ENCODE peak calls at places on chromosomes 1 and 21, in six cellular contexts. One of them, this sample, is unnamed.
A peak's percentile ranks its signal among the peaks of the same experiment; 100 is the strongest.

GRCh38 chr1:1109743-1110142 is 6.1 kb downstream of the C1orf159 start:
- DNase-seq in H4: no peak
- DNase-seq in amniotic epithelial cell: no peak
- DNase-seq in activated naive CD8-positive, alpha-beta T cell treated with anti-CD3 and anti-CD28 coated beads, Interleukin-2, amount 50 U/mL, for 24 hours: no peak
- DNase-seq in D341Med: no peak
- DNase-seq in stimulated activated CD8-positive, alpha-beta memory T cell treated with anti-CD3 and anti-CD28 coated beads, Interleukin-7, amount 100 ng/mL, for 4 hours: no peak
- DNase-seq in this sample: no peak

GRCh38 chr1:204127597-204128242 is 24.1 kb downstream of the ETNK2 start:
- DNase-seq in H4: peak; percentile 69
- DNase-seq in amniotic epithelial cell: peak; percentile 73
- DNase-seq in activated naive CD8-positive, alpha-beta T cell treated with anti-CD3 and anti-CD28 coated beads, Interleukin-2, amount 50 U/mL, for 24 hours: peak; percentile 22
- DNase-seq in D341Med: peak; percentile 91
- DNase-seq in stimulated activated CD8-positive, alpha-beta memory T cell treated with anti-CD3 and anti-CD28 coated beads, Interleukin-7, amount 100 ng/mL, for 4 hours: no peak
- DNase-seq in this sample: peak; percentile 86

GRCh38 chr1:76764638-76765572 is 102.4 kb upstream of the ST6GALNAC5 start:
- DNase-seq in H4: no peak
- DNase-seq in amniotic epithelial cell: no peak
- DNase-seq in activated naive CD8-positive, alpha-beta T cell treated with anti-CD3 and anti-CD28 coated beads, Interleukin-2, amount 50 U/mL, for 24 hours: no peak
- DNase-seq in D341Med: peak; percentile 81
- DNase-seq in stimulated activated CD8-positive, alpha-beta memory T cell treated with anti-CD3 and anti-CD28 coated beads, Interleukin-7, amount 100 ng/mL, for 4 hours: no peak
- DNase-seq in this sample: no peak

GRCh38 chr1:201354151-201354900 is 23.2 kb downstream of the TNNT2 start:
- DNase-seq in H4: no peak
- DNase-seq in amniotic epithelial cell: no peak
- DNase-seq in activated naive CD8-positive, alpha-beta T cell treated with anti-CD3 and anti-CD28 coated beads, Interleukin-2, amount 50 U/mL, for 24 hours: no peak
- DNase-seq in D341Med: no peak
- DNase-seq in stimulated activated CD8-positive, alpha-beta memory T cell treated with anti-CD3 and anti-CD28 coated beads, Interleukin-7, amount 100 ng/mL, for 4 hours: no peak
- DNase-seq in this sample: no peak

GRCh38 chr1:158564608-158565007 is 5.8 kb downstream of the OR6P1 start:
- DNase-seq in H4: no peak
- DNase-seq in amniotic epithelial cell: no peak
- DNase-seq in activated naive CD8-positive, alpha-beta T cell treated with anti-CD3 and anti-CD28 coated beads, Interleukin-2, amount 50 U/mL, for 24 hours: no peak
- DNase-seq in D341Med: no peak
- DNase-seq in stimulated activated CD8-positive, alpha-beta memory T cell treated with anti-CD3 and anti-CD28 coated beads, Interleukin-7, amount 100 ng/mL, for 4 hours: no peak
- DNase-seq in this sample: no peak

GRCh38 chr1:158149175-158149574 is 31.5 kb upstream of the CD1D start:
- DNase-seq in H4: no peak
- DNase-seq in amniotic epithelial cell: no peak
- DNase-seq in activated naive CD8-positive, alpha-beta T cell treated with anti-CD3 and anti-CD28 coated beads, Interleukin-2, amount 50 U/mL, for 24 hours: no peak
- DNase-seq in D341Med: peak; percentile 36
- DNase-seq in stimulated activated CD8-positive, alpha-beta memory T cell treated with anti-CD3 and anti-CD28 coated beads, Interleukin-7, amount 100 ng/mL, for 4 hours: no peak
- DNase-seq in this sample: no peak

GRCh38 chr1:63688302-63688701 is 85.5 kb upstream of the ROR1 start:
- DNase-seq in H4: no peak
- DNase-seq in amniotic epithelial cell: peak; percentile 88
- DNase-seq in activated naive CD8-positive, alpha-beta T cell treated with anti-CD3 and anti-CD28 coated beads, Interleukin-2, amount 50 U/mL, for 24 hours: no peak
- DNase-seq in D341Med: no peak
- DNase-seq in stimulated activated CD8-positive, alpha-beta memory T cell treated with anti-CD3 and anti-CD28 coated beads, Interleukin-7, amount 100 ng/mL, for 4 hours: no peak
- DNase-seq in this sample: no peak

GRCh38 chr1:185297986-185298385 is 19.1 kb downstream of the IVNS1ABP start:
- DNase-seq in H4: no peak
- DNase-seq in amniotic epithelial cell: peak; percentile 54
- DNase-seq in activated naive CD8-positive, alpha-beta T cell treated with anti-CD3 and anti-CD28 coated beads, Interleukin-2, amount 50 U/mL, for 24 hours: no peak
- DNase-seq in D341Med: no peak
- DNase-seq in stimulated activated CD8-positive, alpha-beta memory T cell treated with anti-CD3 and anti-CD28 coated beads, Interleukin-7, amount 100 ng/mL, for 4 hours: no peak
- DNase-seq in this sample: no peak

GRCh38 chr1:1399870-1400575 is 888 bp upstream of the CCNL2 start:
- DNase-seq in H4: no peak
- DNase-seq in amniotic epithelial cell: no peak
- DNase-seq in activated naive CD8-positive, alpha-beta T cell treated with anti-CD3 and anti-CD28 coated beads, Interleukin-2, amount 50 U/mL, for 24 hours: peak; percentile 35
- DNase-seq in D341Med: peak; percentile 31
- DNase-seq in stimulated activated CD8-positive, alpha-beta memory T cell treated with anti-CD3 and anti-CD28 coated beads, Interleukin-7, amount 100 ng/mL, for 4 hours: no peak
- DNase-seq in this sample: no peak

GRCh38 chr21:46119565-46120271 is 21.8 kb downstream of the COL6A2 start:
- DNase-seq in H4: no peak
- DNase-seq in amniotic epithelial cell: no peak
- DNase-seq in activated naive CD8-positive, alpha-beta T cell treated with anti-CD3 and anti-CD28 coated beads, Interleukin-2, amount 50 U/mL, for 24 hours: no peak
- DNase-seq in D341Med: peak; percentile 42
- DNase-seq in stimulated activated CD8-positive, alpha-beta memory T cell treated with anti-CD3 and anti-CD28 coated beads, Interleukin-7, amount 100 ng/mL, for 4 hours: no peak
- DNase-seq in this sample: no peak

GRCh38 chr1:58539553-58539952 is 7.0 kb downstream of the OMA1 start:
- DNase-seq in H4: no peak
- DNase-seq in amniotic epithelial cell: no peak
- DNase-seq in activated naive CD8-positive, alpha-beta T cell treated with anti-CD3 and anti-CD28 coated beads, Interleukin-2, amount 50 U/mL, for 24 hours: no peak
- DNase-seq in D341Med: no peak
- DNase-seq in stimulated activated CD8-positive, alpha-beta memory T cell treated with anti-CD3 and anti-CD28 coated beads, Interleukin-7, amount 100 ng/mL, for 4 hours: no peak
- DNase-seq in this sample: no peak

GRCh38 chr1:163538682-163539081 is 216.9 kb downstream of the NUF2 start:
- DNase-seq in H4: no peak
- DNase-seq in amniotic epithelial cell: no peak
- DNase-seq in activated naive CD8-positive, alpha-beta T cell treated with anti-CD3 and anti-CD28 coated beads, Interleukin-2, amount 50 U/mL, for 24 hours: no peak
- DNase-seq in D341Med: no peak
- DNase-seq in stimulated activated CD8-positive, alpha-beta memory T cell treated with anti-CD3 and anti-CD28 coated beads, Interleukin-7, amount 100 ng/mL, for 4 hours: no peak
- DNase-seq in this sample: peak; percentile 10

GRCh38 chr1:194755241-194755953 is 1569.0 kb upstream of the B3GALT2 start:
- DNase-seq in H4: no peak
- DNase-seq in amniotic epithelial cell: no peak
- DNase-seq in activated naive CD8-positive, alpha-beta T cell treated with anti-CD3 and anti-CD28 coated beads, Interleukin-2, amount 50 U/mL, for 24 hours: no peak
- DNase-seq in D341Med: no peak
- DNase-seq in stimulated activated CD8-positive, alpha-beta memory T cell treated with anti-CD3 and anti-CD28 coated beads, Interleukin-7, amount 100 ng/mL, for 4 hours: no peak
- DNase-seq in this sample: no peak

GRCh38 chr1:172135076-172135672 is 285.3 kb upstream of the C1orf105 start:
- DNase-seq in H4: no peak
- DNase-seq in amniotic epithelial cell: no peak
- DNase-seq in activated naive CD8-positive, alpha-beta T cell treated with anti-CD3 and anti-CD28 coated beads, Interleukin-2, amount 50 U/mL, for 24 hours: no peak
- DNase-seq in D341Med: no peak
- DNase-seq in stimulated activated CD8-positive, alpha-beta memory T cell treated with anti-CD3 and anti-CD28 coated beads, Interleukin-7, amount 100 ng/mL, for 4 hours: no peak
- DNase-seq in this sample: no peak

GRCh38 chr1:216903389-216903754 is 180.1 kb upstream of the ESRRG start:
- DNase-seq in H4: peak; percentile 8
- DNase-seq in amniotic epithelial cell: peak; percentile 66
- DNase-seq in activated naive CD8-positive, alpha-beta T cell treated with anti-CD3 and anti-CD28 coated beads, Interleukin-2, amount 50 U/mL, for 24 hours: no peak
- DNase-seq in D341Med: no peak
- DNase-seq in stimulated activated CD8-positive, alpha-beta memory T cell treated with anti-CD3 and anti-CD28 coated beads, Interleukin-7, amount 100 ng/mL, for 4 hours: no peak
- DNase-seq in this sample: peak; percentile 56

GRCh38 chr1:32263744-32264143 is 12.7 kb downstream of the LCK start:
- DNase-seq in H4: no peak
- DNase-seq in amniotic epithelial cell: no peak
- DNase-seq in activated naive CD8-positive, alpha-beta T cell treated with anti-CD3 and anti-CD28 coated beads, Interleukin-2, amount 50 U/mL, for 24 hours: no peak
- DNase-seq in D341Med: no peak
- DNase-seq in stimulated activated CD8-positive, alpha-beta memory T cell treated with anti-CD3 and anti-CD28 coated beads, Interleukin-7, amount 100 ng/mL, for 4 hours: no peak
- DNase-seq in this sample: no peak

GRCh38 chr1:207302618-207303408 is 18.7 kb upstream of the CD55 start:
- DNase-seq in H4: no peak
- DNase-seq in amniotic epithelial cell: peak; percentile 49
- DNase-seq in activated naive CD8-positive, alpha-beta T cell treated with anti-CD3 and anti-CD28 coated beads, Interleukin-2, amount 50 U/mL, for 24 hours: no peak
- DNase-seq in D341Med: no peak
- DNase-seq in stimulated activated CD8-positive, alpha-beta memory T cell treated with anti-CD3 and anti-CD28 coated beads, Interleukin-7, amount 100 ng/mL, for 4 hours: no peak
- DNase-seq in this sample: no peak

GRCh38 chr1:154955718-154956513 is at the start of gene PBXIP1:
- DNase-seq in H4: peak; percentile 80
- DNase-seq in amniotic epithelial cell: peak; percentile 85
- DNase-seq in activated naive CD8-positive, alpha-beta T cell treated with anti-CD3 and anti-CD28 coated beads, Interleukin-2, amount 50 U/mL, for 24 hours: peak; percentile 72
- DNase-seq in D341Med: peak; percentile 92
- DNase-seq in stimulated activated CD8-positive, alpha-beta memory T cell treated with anti-CD3 and anti-CD28 coated beads, Interleukin-7, amount 100 ng/mL, for 4 hours: peak; percentile 58
- DNase-seq in this sample: peak; percentile 92

GRCh38 chr1:243845888-243846287 is 4.2 kb downstream of the AKT3 start:
- DNase-seq in H4: no peak
- DNase-seq in amniotic epithelial cell: no peak
- DNase-seq in activated naive CD8-positive, alpha-beta T cell treated with anti-CD3 and anti-CD28 coated beads, Interleukin-2, amount 50 U/mL, for 24 hours: no peak
- DNase-seq in D341Med: no peak
- DNase-seq in stimulated activated CD8-positive, alpha-beta memory T cell treated with anti-CD3 and anti-CD28 coated beads, Interleukin-7, amount 100 ng/mL, for 4 hours: no peak
- DNase-seq in this sample: no peak

GRCh38 chr1:29506678-29507225 is 270.4 kb downstream of the PTPRU start:
- DNase-seq in H4: no peak
- DNase-seq in amniotic epithelial cell: no peak
- DNase-seq in activated naive CD8-positive, alpha-beta T cell treated with anti-CD3 and anti-CD28 coated beads, Interleukin-2, amount 50 U/mL, for 24 hours: no peak
- DNase-seq in D341Med: no peak
- DNase-seq in stimulated activated CD8-positive, alpha-beta memory T cell treated with anti-CD3 and anti-CD28 coated beads, Interleukin-7, amount 100 ng/mL, for 4 hours: no peak
- DNase-seq in this sample: no peak

GRCh38 chr21:25859264-25859931 is 124.6 kb downstream of the GABPA start:
- DNase-seq in H4: no peak
- DNase-seq in amniotic epithelial cell: peak; percentile 49
- DNase-seq in activated naive CD8-positive, alpha-beta T cell treated with anti-CD3 and anti-CD28 coated beads, Interleukin-2, amount 50 U/mL, for 24 hours: no peak
- DNase-seq in D341Med: no peak
- DNase-seq in stimulated activated CD8-positive, alpha-beta memory T cell treated with anti-CD3 and anti-CD28 coated beads, Interleukin-7, amount 100 ng/mL, for 4 hours: no peak
- DNase-seq in this sample: no peak

GRCh38 chr21:16154961-16155360 is 425.2 kb downstream of the USP25 start:
- DNase-seq in H4: no peak
- DNase-seq in amniotic epithelial cell: no peak
- DNase-seq in activated naive CD8-positive, alpha-beta T cell treated with anti-CD3 and anti-CD28 coated beads, Interleukin-2, amount 50 U/mL, for 24 hours: no peak
- DNase-seq in D341Med: no peak
- DNase-seq in stimulated activated CD8-positive, alpha-beta memory T cell treated with anti-CD3 and anti-CD28 coated beads, Interleukin-7, amount 100 ng/mL, for 4 hours: no peak
- DNase-seq in this sample: no peak

GRCh38 chr1:1081311-1082238 is 7.5 kb upstream of the RNF223 start:
- DNase-seq in H4: no peak
- DNase-seq in amniotic epithelial cell: no peak
- DNase-seq in activated naive CD8-positive, alpha-beta T cell treated with anti-CD3 and anti-CD28 coated beads, Interleukin-2, amount 50 U/mL, for 24 hours: no peak
- DNase-seq in D341Med: peak; percentile 24
- DNase-seq in stimulated activated CD8-positive, alpha-beta memory T cell treated with anti-CD3 and anti-CD28 coated beads, Interleukin-7, amount 100 ng/mL, for 4 hours: no peak
- DNase-seq in this sample: peak; percentile 3

GRCh38 chr1:112701227-112702066 is 5.5 kb downstream of the RHOC start:
- DNase-seq in H4: no peak
- DNase-seq in amniotic epithelial cell: no peak
- DNase-seq in activated naive CD8-positive, alpha-beta T cell treated with anti-CD3 and anti-CD28 coated beads, Interleukin-2, amount 50 U/mL, for 24 hours: no peak
- DNase-seq in D341Med: no peak
- DNase-seq in stimulated activated CD8-positive, alpha-beta memory T cell treated with anti-CD3 and anti-CD28 coated beads, Interleukin-7, amount 100 ng/mL, for 4 hours: no peak
- DNase-seq in this sample: no peak

GRCh38 chr1:90717665-90718410 is 736 bp upstream of the BARHL2 start:
- DNase-seq in H4: no peak
- DNase-seq in amniotic epithelial cell: no peak
- DNase-seq in activated naive CD8-positive, alpha-beta T cell treated with anti-CD3 and anti-CD28 coated beads, Interleukin-2, amount 50 U/mL, for 24 hours: no peak
- DNase-seq in D341Med: peak; percentile 92
- DNase-seq in stimulated activated CD8-positive, alpha-beta memory T cell treated with anti-CD3 and anti-CD28 coated beads, Interleukin-7, amount 100 ng/mL, for 4 hours: no peak
- DNase-seq in this sample: peak; percentile 51

GRCh38 chr1:147625274-147625986 is 44.9 kb downstream of the ACP6 start:
- DNase-seq in H4: no peak
- DNase-seq in amniotic epithelial cell: no peak
- DNase-seq in activated naive CD8-positive, alpha-beta T cell treated with anti-CD3 and anti-CD28 coated beads, Interleukin-2, amount 50 U/mL, for 24 hours: no peak
- DNase-seq in D341Med: no peak
- DNase-seq in stimulated activated CD8-positive, alpha-beta memory T cell treated with anti-CD3 and anti-CD28 coated beads, Interleukin-7, amount 100 ng/mL, for 4 hours: no peak
- DNase-seq in this sample: no peak

GRCh38 chr1:71072273-71072672 is 8.6 kb downstream of the ZRANB2 start:
- DNase-seq in H4: no peak
- DNase-seq in amniotic epithelial cell: no peak
- DNase-seq in activated naive CD8-positive, alpha-beta T cell treated with anti-CD3 and anti-CD28 coated beads, Interleukin-2, amount 50 U/mL, for 24 hours: no peak
- DNase-seq in D341Med: no peak
- DNase-seq in stimulated activated CD8-positive, alpha-beta memory T cell treated with anti-CD3 and anti-CD28 coated beads, Interleukin-7, amount 100 ng/mL, for 4 hours: no peak
- DNase-seq in this sample: no peak

GRCh38 chr21:25421327-25422028 is 185.8 kb downstream of the MRPL39 start:
- DNase-seq in H4: peak; percentile 18
- DNase-seq in amniotic epithelial cell: peak; percentile 36
- DNase-seq in activated naive CD8-positive, alpha-beta T cell treated with anti-CD3 and anti-CD28 coated beads, Interleukin-2, amount 50 U/mL, for 24 hours: peak; percentile 56
- DNase-seq in D341Med: peak; percentile 50
- DNase-seq in stimulated activated CD8-positive, alpha-beta memory T cell treated with anti-CD3 and anti-CD28 coated beads, Interleukin-7, amount 100 ng/mL, for 4 hours: peak; percentile 22
- DNase-seq in this sample: peak; percentile 59

GRCh38 chr21:34639882-34640788 is 25.2 kb upstream of the RCAN1 start:
- DNase-seq in H4: peak; percentile 71
- DNase-seq in amniotic epithelial cell: no peak
- DNase-seq in activated naive CD8-positive, alpha-beta T cell treated with anti-CD3 and anti-CD28 coated beads, Interleukin-2, amount 50 U/mL, for 24 hours: peak; percentile 23
- DNase-seq in D341Med: no peak
- DNase-seq in stimulated activated CD8-positive, alpha-beta memory T cell treated with anti-CD3 and anti-CD28 coated beads, Interleukin-7, amount 100 ng/mL, for 4 hours: peak; percentile 9
- DNase-seq in this sample: no peak

GRCh38 chr21:42983102-42983501 is 8.7 kb downstream of the PKNOX1 start:
- DNase-seq in H4: no peak
- DNase-seq in amniotic epithelial cell: no peak
- DNase-seq in activated naive CD8-positive, alpha-beta T cell treated with anti-CD3 and anti-CD28 coated beads, Interleukin-2, amount 50 U/mL, for 24 hours: no peak
- DNase-seq in D341Med: no peak
- DNase-seq in stimulated activated CD8-positive, alpha-beta memory T cell treated with anti-CD3 and anti-CD28 coated beads, Interleukin-7, amount 100 ng/mL, for 4 hours: no peak
- DNase-seq in this sample: no peak

GRCh38 chr1:217274927-217275616 is 355.8 kb downstream of the GPATCH2 start:
- DNase-seq in H4: peak; percentile 9
- DNase-seq in amniotic epithelial cell: peak; percentile 64
- DNase-seq in activated naive CD8-positive, alpha-beta T cell treated with anti-CD3 and anti-CD28 coated beads, Interleukin-2, amount 50 U/mL, for 24 hours: no peak
- DNase-seq in D341Med: no peak
- DNase-seq in stimulated activated CD8-positive, alpha-beta memory T cell treated with anti-CD3 and anti-CD28 coated beads, Interleukin-7, amount 100 ng/mL, for 4 hours: no peak
- DNase-seq in this sample: no peak